ENCODE peak calls at places on chromosomes 13 and 19, in seven cellular contexts. One of them, this sample, is unnamed.

GRCh38 chr13:28394422-28394821 is 100.5 kb downstream of the FLT1 start:
- DNase-seq in OCI-LY7: no peak
- DNase-seq in neuronal stem cell: no peak
- DNase-seq in tibial nerve: no peak
- DNase-seq in BE2C: no peak
- DNase-seq in brain microvascular endothelial cell: peak; percentile 50
- DNase-seq in lung: no peak
- DNase-seq in this sample: no peak

GRCh38 chr19:6718741-6719539 is 1.5 kb downstream of the C3 start:
- DNase-seq in OCI-LY7: peak; percentile 86
- DNase-seq in neuronal stem cell: no peak
- DNase-seq in tibial nerve: no peak
- DNase-seq in BE2C: peak; percentile 38
- DNase-seq in brain microvascular endothelial cell: no peak
- DNase-seq in lung: peak; percentile 75
- DNase-seq in this sample: peak; percentile 94

GRCh38 chr13:23175920-23176319 is 4.9 kb upstream of the SGCG start:
- DNase-seq in OCI-LY7: no peak
- DNase-seq in neuronal stem cell: no peak
- DNase-seq in tibial nerve: no peak
- DNase-seq in BE2C: no peak
- DNase-seq in brain microvascular endothelial cell: no peak
- DNase-seq in lung: no peak
- DNase-seq in this sample: no peak

GRCh38 chr19:46659151-46660007 is 1.6 kb downstream of the DACT3 start:
- DNase-seq in OCI-LY7: no peak
- DNase-seq in neuronal stem cell: peak; percentile 61
- DNase-seq in tibial nerve: peak; percentile 33
- DNase-seq in BE2C: peak; percentile 59
- DNase-seq in brain microvascular endothelial cell: no peak
- DNase-seq in lung: no peak
- DNase-seq in this sample: peak; percentile 82

GRCh38 chr19:2494084-2494446 is 18.1 kb downstream of the GADD45B start:
- DNase-seq in OCI-LY7: no peak
- DNase-seq in neuronal stem cell: no peak
- DNase-seq in tibial nerve: no peak
- DNase-seq in BE2C: peak; percentile 43
- DNase-seq in brain microvascular endothelial cell: peak; percentile 53
- DNase-seq in lung: no peak
- DNase-seq in this sample: no peak

GRCh38 chr13:53204598-53204997 is 176.0 kb downstream of the OLFM4 start:
- DNase-seq in OCI-LY7: no peak
- DNase-seq in neuronal stem cell: no peak
- DNase-seq in tibial nerve: no peak
- DNase-seq in BE2C: no peak
- DNase-seq in brain microvascular endothelial cell: no peak
- DNase-seq in lung: no peak
- DNase-seq in this sample: no peak

GRCh38 chr19:4474504-4475136 is 2.5 kb downstream of the HDGFL2 start:
- DNase-seq in OCI-LY7: peak; percentile 72
- DNase-seq in neuronal stem cell: peak; percentile 77
- DNase-seq in tibial nerve: no peak
- DNase-seq in BE2C: peak; percentile 89
- DNase-seq in brain microvascular endothelial cell: peak; percentile 52
- DNase-seq in lung: no peak
- DNase-seq in this sample: peak; percentile 94

GRCh38 chr13:95319551-95320274 is 18.5 kb upstream of the ABCC4 start:
- DNase-seq in OCI-LY7: no peak
- DNase-seq in neuronal stem cell: no peak
- DNase-seq in tibial nerve: no peak
- DNase-seq in BE2C: no peak
- DNase-seq in brain microvascular endothelial cell: no peak
- DNase-seq in lung: no peak
- DNase-seq in this sample: no peak

GRCh38 chr13:19590423-19590822 is 29.1 kb upstream of the TPTE2 start:
- DNase-seq in OCI-LY7: no peak
- DNase-seq in neuronal stem cell: no peak
- DNase-seq in tibial nerve: no peak
- DNase-seq in BE2C: no peak
- DNase-seq in brain microvascular endothelial cell: no peak
- DNase-seq in lung: no peak
- DNase-seq in this sample: no peak

GRCh38 chr13:66926200-66926850 is 303.8 kb downstream of the PCDH9 start:
- DNase-seq in OCI-LY7: no peak
- DNase-seq in neuronal stem cell: no peak
- DNase-seq in tibial nerve: no peak
- DNase-seq in BE2C: no peak
- DNase-seq in brain microvascular endothelial cell: no peak
- DNase-seq in lung: no peak
- DNase-seq in this sample: no peak

GRCh38 chr19:17641181-17641580 is 47.0 kb downstream of the UNC13A start:
- DNase-seq in OCI-LY7: no peak
- DNase-seq in neuronal stem cell: no peak
- DNase-seq in tibial nerve: no peak
- DNase-seq in BE2C: no peak
- DNase-seq in brain microvascular endothelial cell: no peak
- DNase-seq in lung: no peak
- DNase-seq in this sample: no peak

GRCh38 chr13:83248751-83249150 is 633.5 kb downstream of the SLITRK1 start:
- DNase-seq in OCI-LY7: no peak
- DNase-seq in neuronal stem cell: no peak
- DNase-seq in tibial nerve: no peak
- DNase-seq in BE2C: no peak
- DNase-seq in brain microvascular endothelial cell: no peak
- DNase-seq in lung: no peak
- DNase-seq in this sample: no peak

GRCh38 chr13:24183741-24184182 is 23.2 kb downstream of the SPATA13 start:
- DNase-seq in OCI-LY7: no peak
- DNase-seq in neuronal stem cell: no peak
- DNase-seq in tibial nerve: no peak
- DNase-seq in BE2C: no peak
- DNase-seq in brain microvascular endothelial cell: no peak
- DNase-seq in lung: no peak
- DNase-seq in this sample: no peak

GRCh38 chr13:45339867-45340266 is 1.1 kb downstream of the TPT1 start:
- DNase-seq in OCI-LY7: no peak
- DNase-seq in neuronal stem cell: no peak
- DNase-seq in tibial nerve: no peak
- DNase-seq in BE2C: no peak
- DNase-seq in brain microvascular endothelial cell: no peak
- DNase-seq in lung: no peak
- DNase-seq in this sample: no peak

GRCh38 chr19:42553292-42554045 is 25.2 kb upstream of the CEACAM1 start:
- DNase-seq in OCI-LY7: no peak
- DNase-seq in neuronal stem cell: no peak
- DNase-seq in tibial nerve: no peak
- DNase-seq in BE2C: no peak
- DNase-seq in brain microvascular endothelial cell: peak; percentile 71
- DNase-seq in lung: no peak
- DNase-seq in this sample: no peak

GRCh38 chr19:45402469-45403070 is 2.3 kb downstream of the PPP1R13L start:
- DNase-seq in OCI-LY7: no peak
- DNase-seq in neuronal stem cell: no peak
- DNase-seq in tibial nerve: no peak
- DNase-seq in BE2C: peak; percentile 78
- DNase-seq in brain microvascular endothelial cell: peak; percentile 14
- DNase-seq in lung: peak; percentile 48
- DNase-seq in this sample: peak; percentile 94

GRCh38 chr19:55690769-55691545 is 15.9 kb downstream of the EPN1 start:
- DNase-seq in OCI-LY7: no peak
- DNase-seq in neuronal stem cell: no peak
- DNase-seq in tibial nerve: no peak
- DNase-seq in BE2C: no peak
- DNase-seq in brain microvascular endothelial cell: no peak
- DNase-seq in lung: no peak
- DNase-seq in this sample: no peak

GRCh38 chr19:12545267-12545666 is 6.0 kb downstream of the ZNF564 start:
- DNase-seq in OCI-LY7: no peak
- DNase-seq in neuronal stem cell: no peak
- DNase-seq in tibial nerve: no peak
- DNase-seq in BE2C: no peak
- DNase-seq in brain microvascular endothelial cell: no peak
- DNase-seq in lung: no peak
- DNase-seq in this sample: no peak
- H3K36me3 ChIP-seq in OCI-LY7: peaks cover 83% of the 10 kb centered on the region
- H3K36me3 ChIP-seq in neuronal stem cell: peaks cover 72% of the 10 kb centered on the region
- H3K36me3 ChIP-seq in tibial nerve: no peaks in the 10 kb centered on the region
- H3K36me3 ChIP-seq in BE2C: peaks cover 3% of the 10 kb centered on the region
- H3K36me3 ChIP-seq in brain microvascular endothelial cell: peaks cover 4% of the 10 kb centered on the region
- H3K36me3 ChIP-seq in lung: peaks cover 9% of the 10 kb centered on the region
- H3K36me3 ChIP-seq in this sample: peaks cover 70% of the 10 kb centered on the region

GRCh38 chr19:49567722-49568454 is 12.5 kb downstream of the NOSIP start:
- DNase-seq in OCI-LY7: no peak
- DNase-seq in neuronal stem cell: no peak
- DNase-seq in tibial nerve: no peak
- DNase-seq in BE2C: no peak
- DNase-seq in brain microvascular endothelial cell: no peak
- DNase-seq in lung: no peak
- DNase-seq in this sample: no peak
- H3K36me3 ChIP-seq in OCI-LY7: peaks cover 4% of the 10 kb centered on the region
- H3K36me3 ChIP-seq in neuronal stem cell: peaks cover 16% of the 10 kb centered on the region
- H3K36me3 ChIP-seq in tibial nerve: no peaks in the 10 kb centered on the region
- H3K36me3 ChIP-seq in BE2C: no peaks in the 10 kb centered on the region
- H3K36me3 ChIP-seq in brain microvascular endothelial cell: no peaks in the 10 kb centered on the region
- H3K36me3 ChIP-seq in lung: no peaks in the 10 kb centered on the region
- H3K36me3 ChIP-seq in this sample: peaks cover 6% of the 10 kb centered on the region

GRCh38 chr19:52227196-52227940 is 37.5 kb downstream of the PPP2R1A start:
- DNase-seq in OCI-LY7: no peak
- DNase-seq in neuronal stem cell: no peak
- DNase-seq in tibial nerve: no peak
- DNase-seq in BE2C: no peak
- DNase-seq in brain microvascular endothelial cell: no peak
- DNase-seq in lung: no peak
- DNase-seq in this sample: peak; percentile 37
- H3K36me3 ChIP-seq in OCI-LY7: peaks cover 66% of the 10 kb centered on the region
- H3K36me3 ChIP-seq in neuronal stem cell: peaks cover 81% of the 10 kb centered on the region
- H3K36me3 ChIP-seq in tibial nerve: peaks cover 2% of the 10 kb centered on the region
- H3K36me3 ChIP-seq in BE2C: peaks cover 42% of the 10 kb centered on the region
- H3K36me3 ChIP-seq in brain microvascular endothelial cell: peaks cover 63% of the 10 kb centered on the region
- H3K36me3 ChIP-seq in lung: peaks cover 47% of the 10 kb centered on the region
- H3K36me3 ChIP-seq in this sample: peaks cover 61% of the 10 kb centered on the region

DNA sequence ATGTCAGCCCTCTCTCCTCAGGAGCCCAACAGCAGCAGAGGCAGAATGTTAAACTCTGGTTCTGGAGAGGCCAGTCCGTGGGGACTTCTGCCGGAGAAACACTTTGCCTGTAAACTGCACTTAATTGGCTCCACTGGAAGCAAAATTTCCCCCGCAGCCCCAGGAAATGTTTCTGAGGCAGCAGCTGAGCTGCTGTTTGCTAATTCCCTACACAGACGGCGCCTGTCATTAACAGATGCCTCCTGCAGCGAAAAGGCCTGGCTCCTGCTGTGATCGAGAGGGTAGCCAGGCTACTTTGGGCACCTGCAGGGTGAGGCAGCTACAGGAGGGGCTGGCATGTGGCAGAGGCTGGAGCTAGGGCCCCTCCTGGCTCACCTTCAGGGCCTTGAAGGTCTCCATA is 5.2 kb upstream of the TM6SF2 start:
- DNase-seq in OCI-LY7: no peak
- DNase-seq in neuronal stem cell: no peak
- DNase-seq in tibial nerve: no peak
- DNase-seq in BE2C: no peak
- DNase-seq in brain microvascular endothelial cell: no peak
- DNase-seq in lung: no peak
- DNase-seq in this sample: no peak
- H3K36me3 ChIP-seq in OCI-LY7: peaks cover 74% of the 10 kb centered on the region
- H3K36me3 ChIP-seq in neuronal stem cell: peaks cover 83% of the 10 kb centered on the region
- H3K36me3 ChIP-seq in tibial nerve: peaks cover 4% of the 10 kb centered on the region
- H3K36me3 ChIP-seq in BE2C: peaks cover 41% of the 10 kb centered on the region
- H3K36me3 ChIP-seq in brain microvascular endothelial cell: peaks cover 26% of the 10 kb centered on the region
- H3K36me3 ChIP-seq in lung: peaks cover 60% of the 10 kb centered on the region
- H3K36me3 ChIP-seq in this sample: peaks cover 53% of the 10 kb centered on the region

GRCh38 chr13:109762791-109763190 is 23.6 kb downstream of the IRS2 start:
- DNase-seq in OCI-LY7: no peak
- DNase-seq in neuronal stem cell: no peak
- DNase-seq in tibial nerve: no peak
- DNase-seq in BE2C: no peak
- DNase-seq in brain microvascular endothelial cell: no peak
- DNase-seq in lung: no peak
- DNase-seq in this sample: no peak

GRCh38 chr13:109759609-109760008 is 26.8 kb downstream of the IRS2 start:
- DNase-seq in OCI-LY7: no peak
- DNase-seq in neuronal stem cell: no peak
- DNase-seq in tibial nerve: no peak
- DNase-seq in BE2C: no peak
- DNase-seq in brain microvascular endothelial cell: no peak
- DNase-seq in lung: no peak
- DNase-seq in this sample: no peak

GRCh38 chr13:109760372-109760771 is 26.0 kb downstream of the IRS2 start:
- DNase-seq in OCI-LY7: no peak
- DNase-seq in neuronal stem cell: no peak
- DNase-seq in tibial nerve: no peak
- DNase-seq in BE2C: no peak
- DNase-seq in brain microvascular endothelial cell: no peak
- DNase-seq in lung: no peak
- DNase-seq in this sample: no peak

GRCh38 chr13:109761695-109762094 is 24.7 kb downstream of the IRS2 start:
- DNase-seq in OCI-LY7: no peak
- DNase-seq in neuronal stem cell: no peak
- DNase-seq in tibial nerve: no peak
- DNase-seq in BE2C: no peak
- DNase-seq in brain microvascular endothelial cell: no peak
- DNase-seq in lung: no peak
- DNase-seq in this sample: no peak

DNA sequence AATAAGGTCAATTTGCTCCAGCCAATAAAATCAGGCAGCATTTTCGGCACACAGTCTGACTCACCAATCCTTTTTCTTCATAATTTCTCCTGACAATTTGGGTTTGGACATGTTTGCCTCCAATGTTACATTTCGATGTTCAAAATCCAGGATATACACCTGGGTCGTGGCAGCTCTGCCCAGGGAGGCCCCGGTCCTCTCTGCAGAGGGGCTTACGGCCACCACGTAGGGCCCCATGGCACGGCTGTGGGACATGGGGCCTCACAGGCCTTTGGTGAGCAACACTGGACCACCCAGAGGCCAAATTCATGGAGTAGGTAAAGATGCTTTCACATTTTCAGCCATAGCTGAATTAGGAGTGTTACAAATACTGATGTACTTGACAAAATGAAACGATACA is 25.4 kb downstream of the IRS2 start:
- DNase-seq in OCI-LY7: no peak
- DNase-seq in neuronal stem cell: no peak
- DNase-seq in tibial nerve: no peak
- DNase-seq in BE2C: no peak
- DNase-seq in brain microvascular endothelial cell: no peak
- DNase-seq in lung: no peak
- DNase-seq in this sample: no peak
- H3K36me3 ChIP-seq in OCI-LY7: no peaks in the 10 kb centered on the region
- H3K36me3 ChIP-seq in neuronal stem cell: peaks cover 4% of the 10 kb centered on the region
- H3K36me3 ChIP-seq in tibial nerve: peaks cover 2% of the 10 kb centered on the region
- H3K36me3 ChIP-seq in BE2C: peaks cover 2% of the 10 kb centered on the region
- H3K36me3 ChIP-seq in brain microvascular endothelial cell: no peaks in the 10 kb centered on the region
- H3K36me3 ChIP-seq in lung: peaks cover 5% of the 10 kb centered on the region
- H3K36me3 ChIP-seq in this sample: peaks cover 7% of the 10 kb centered on the region

This sample was measured in endodermal cell.